ENCODE peak calls at places on chromosome 22, in six cellular contexts. One of them, this sample, is unnamed.

GRCh38 chr22:20456064-20456721 is 18.6 kb upstream of the SCARF2 start:
- DNase-seq in neuronal stem cell: peak; percentile 71
- DNase-seq in H9: peak; percentile 89
- DNase-seq in H1: peak; percentile 86
- DNase-seq in trophoblast cell: peak; percentile 85
- DNase-seq in IMR-90: peak; percentile 86
- DNase-seq in this sample: peak; percentile 85

GRCh38 chr22:44396021-44396726 is 83.4 kb upstream of the SHISAL1 start:
- DNase-seq in neuronal stem cell: no peak
- DNase-seq in H9: peak; percentile 12
- DNase-seq in H1: peak; percentile 26
- DNase-seq in trophoblast cell: no peak
- DNase-seq in IMR-90: no peak
- DNase-seq in this sample: no peak

GRCh38 chr22:48459859-48460823 is 1367.5 kb downstream of the BRD1 start:
- DNase-seq in neuronal stem cell: no peak
- DNase-seq in H9: no peak
- DNase-seq in H1: no peak
- DNase-seq in trophoblast cell: no peak
- DNase-seq in IMR-90: no peak
- DNase-seq in this sample: no peak

GRCh38 chr22:17753401-17753989 is 20.8 kb downstream of the BID start:
- DNase-seq in neuronal stem cell: no peak
- DNase-seq in H9: no peak
- DNase-seq in H1: no peak
- DNase-seq in trophoblast cell: no peak
- DNase-seq in IMR-90: peak; percentile 55
- DNase-seq in this sample: peak; percentile 23

GRCh38 chr22:43007519-43008102 is 7.3 kb downstream of the PACSIN2 start:
- DNase-seq in neuronal stem cell: no peak
- DNase-seq in H9: no peak
- DNase-seq in H1: no peak
- DNase-seq in trophoblast cell: peak; percentile 43
- DNase-seq in IMR-90: peak; percentile 75
- DNase-seq in this sample: peak; percentile 67

GRCh38 chr22:47591016-47591415 is 828.6 kb downstream of the TBC1D22A start:
- DNase-seq in neuronal stem cell: no peak
- DNase-seq in H9: no peak
- DNase-seq in H1: no peak
- DNase-seq in trophoblast cell: no peak
- DNase-seq in IMR-90: no peak
- DNase-seq in this sample: no peak

GRCh38 chr22:45632791-45633515 is 38.7 kb upstream of the ATXN10 start:
- DNase-seq in neuronal stem cell: no peak
- DNase-seq in H9: no peak
- DNase-seq in H1: no peak
- DNase-seq in trophoblast cell: no peak
- DNase-seq in IMR-90: no peak
- DNase-seq in this sample: no peak

GRCh38 chr22:20509344-20510047 is 2.1 kb downstream of the MED15 start:
- DNase-seq in neuronal stem cell: no peak
- DNase-seq in H9: no peak
- DNase-seq in H1: no peak
- DNase-seq in trophoblast cell: peak; percentile 98
- DNase-seq in IMR-90: peak; percentile 94
- DNase-seq in this sample: peak; percentile 98

GRCh38 chr22:17968126-17968525 is 56.2 kb downstream of the MICAL3 start:
- DNase-seq in neuronal stem cell: no peak
- DNase-seq in H9: no peak
- DNase-seq in H1: no peak
- DNase-seq in trophoblast cell: no peak
- DNase-seq in IMR-90: no peak
- DNase-seq in this sample: no peak

GRCh38 chr22:41822289-41823057 is 10.4 kb upstream of the SREBF2 start:
- DNase-seq in neuronal stem cell: no peak
- DNase-seq in H9: no peak
- DNase-seq in H1: no peak
- DNase-seq in trophoblast cell: peak; percentile 64
- DNase-seq in IMR-90: peak; percentile 82
- DNase-seq in this sample: peak; percentile 83

GRCh38 chr22:44541671-44542319 is 43.8 kb upstream of the RTL6 start:
- DNase-seq in neuronal stem cell: no peak
- DNase-seq in H9: no peak
- DNase-seq in H1: no peak
- DNase-seq in trophoblast cell: no peak
- DNase-seq in IMR-90: no peak
- DNase-seq in this sample: no peak

GRCh38 chr22:46942816-46943783 is 180.7 kb downstream of the TBC1D22A start:
- DNase-seq in neuronal stem cell: no peak
- DNase-seq in H9: no peak
- DNase-seq in H1: peak; percentile 27
- DNase-seq in trophoblast cell: no peak
- DNase-seq in IMR-90: no peak
- DNase-seq in this sample: no peak

GRCh38 chr22:42912049-42912448 is 55.0 kb upstream of the ARFGAP3 start:
- DNase-seq in neuronal stem cell: no peak
- DNase-seq in H9: no peak
- DNase-seq in H1: no peak
- DNase-seq in trophoblast cell: no peak
- DNase-seq in IMR-90: no peak
- DNase-seq in this sample: no peak

GRCh38 chr22:30565341-30565740 is 9.1 kb downstream of the GAL3ST1 start:
- DNase-seq in neuronal stem cell: no peak
- DNase-seq in H9: no peak
- DNase-seq in H1: no peak
- DNase-seq in trophoblast cell: no peak
- DNase-seq in IMR-90: peak; percentile 16
- DNase-seq in this sample: no peak

DNA sequence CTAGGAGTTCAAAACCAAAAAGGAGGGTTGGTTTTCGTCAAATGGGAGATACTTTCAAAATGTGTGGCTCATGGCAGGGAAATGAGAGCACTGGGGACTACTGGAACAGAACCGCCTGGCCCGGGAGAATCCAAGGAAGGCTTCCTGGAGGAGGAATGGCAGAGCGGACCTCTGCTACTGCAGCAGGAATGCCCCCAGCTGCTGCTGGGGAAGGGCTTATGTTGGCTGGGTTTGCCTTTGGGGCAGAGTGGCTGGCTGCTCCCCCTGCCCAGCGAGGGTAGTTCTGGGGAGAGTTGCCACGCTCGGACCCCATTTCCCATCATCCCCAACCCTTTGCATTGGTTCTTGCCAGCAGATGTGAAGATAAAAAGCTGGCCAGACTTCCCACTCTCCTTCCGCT is 10.6 kb upstream of the APOBEC3A start:
- DNase-seq in neuronal stem cell: no peak
- DNase-seq in H9: peak; percentile 30
- DNase-seq in H1: no peak
- DNase-seq in trophoblast cell: no peak
- DNase-seq in IMR-90: no peak
- DNase-seq in this sample: no peak
- H2AFZ ChIP-seq in neuronal stem cell: no peak overlapping the region
- H2AFZ ChIP-seq in H9: no peak overlapping the region
- H2AFZ ChIP-seq in H1: peak overlapping the region; percentile 31
- H2AFZ ChIP-seq in trophoblast cell: no peak overlapping the region
- H2AFZ ChIP-seq in IMR-90: no peak overlapping the region
- H2AFZ ChIP-seq in this sample: no peak overlapping the region

GRCh38 chr22:49829044-49829719 is 1.5 kb upstream of the BRD1 start:
- DNase-seq in neuronal stem cell: no peak
- DNase-seq in H9: no peak
- DNase-seq in H1: no peak
- DNase-seq in trophoblast cell: no peak
- DNase-seq in IMR-90: no peak
- DNase-seq in this sample: no peak

GRCh38 chr22:49828599-49828965 is 909 bp upstream of the BRD1 start:
- DNase-seq in neuronal stem cell: no peak
- DNase-seq in H9: no peak
- DNase-seq in H1: no peak
- DNase-seq in trophoblast cell: no peak
- DNase-seq in IMR-90: no peak
- DNase-seq in this sample: no peak

GRCh38 chr22:49826603-49827306 is 918 bp downstream of the BRD1 start:
- DNase-seq in neuronal stem cell: no peak
- DNase-seq in H9: no peak
- DNase-seq in H1: peak; percentile 60
- DNase-seq in trophoblast cell: peak; percentile 52
- DNase-seq in IMR-90: peak; percentile 32
- DNase-seq in this sample: peak; percentile 47

GRCh38 chr22:49827307-49827852 is 293 bp downstream of the BRD1 start:
- DNase-seq in neuronal stem cell: no peak
- DNase-seq in H9: no peak
- DNase-seq in H1: no peak
- DNase-seq in trophoblast cell: no peak
- DNase-seq in IMR-90: no peak
- DNase-seq in this sample: peak; percentile 29

DNA sequence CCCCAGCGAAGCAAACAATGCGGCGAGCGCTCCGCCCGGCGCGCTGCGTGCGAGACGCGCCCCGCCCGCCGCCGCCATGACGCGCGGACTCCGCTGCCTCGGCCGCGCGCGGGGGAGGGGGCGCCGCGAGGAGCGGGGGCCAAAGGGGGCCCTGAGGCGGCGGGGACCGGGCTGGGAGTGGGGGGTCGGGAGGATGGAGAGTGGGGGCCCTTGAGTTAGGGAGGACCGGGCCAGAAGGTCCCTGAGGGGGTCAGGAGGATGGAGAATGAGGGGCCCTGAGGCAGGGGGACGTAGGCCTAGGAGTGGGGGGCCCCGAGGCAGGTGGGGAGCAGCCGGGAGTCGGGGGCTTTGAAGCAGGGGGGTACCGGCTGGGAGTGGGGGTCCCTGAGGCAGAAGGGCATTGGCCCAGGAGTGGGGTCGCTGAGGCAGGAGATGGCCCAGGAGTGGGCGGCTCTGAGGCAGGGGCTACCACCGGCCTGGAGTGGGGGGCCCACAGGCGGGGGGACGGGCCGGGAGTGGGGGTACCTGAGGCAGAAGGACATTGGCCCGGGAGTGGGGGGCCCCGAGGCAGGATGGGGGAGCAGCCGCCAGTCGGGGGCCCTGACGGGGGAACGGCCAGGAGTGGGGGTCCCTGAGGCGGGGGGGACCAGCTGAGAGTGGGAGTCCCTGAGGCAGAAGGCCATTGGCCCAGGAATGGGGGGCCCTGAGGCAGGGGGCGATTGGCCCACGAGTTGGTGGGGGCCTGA is at the start of gene BRD1:
- DNase-seq in neuronal stem cell: peak; percentile 37
- DNase-seq in H9: peak; percentile 28
- DNase-seq in H1: no peak
- DNase-seq in trophoblast cell: peak; percentile 72
- DNase-seq in IMR-90: peak; percentile 61
- DNase-seq in this sample: peak; percentile 68
- H3K18ac ChIP-seq in neuronal stem cell: peak within 1 kb of the TSS; percentile 92
- H3K18ac ChIP-seq in H9: peak within 1 kb of the TSS; percentile 73
- H3K18ac ChIP-seq in H1: no peak within 1 kb of the TSS
- H3K18ac ChIP-seq in trophoblast cell: peak within 1 kb of the TSS; percentile 72
- H3K18ac ChIP-seq in IMR-90: peak within 1 kb of the TSS; percentile 74
- H3K18ac ChIP-seq in this sample: peak within 1 kb of the TSS; percentile 84

GRCh38 chr22:32337015-32337414 is 20.7 kb upstream of the RFPL3 start:
- DNase-seq in neuronal stem cell: no peak
- DNase-seq in H9: no peak
- DNase-seq in H1: peak; percentile 35
- DNase-seq in trophoblast cell: no peak
- DNase-seq in IMR-90: no peak
- DNase-seq in this sample: no peak

GRCh38 chr22:32338757-32339156 is 18.9 kb upstream of the RFPL3 start:
- DNase-seq in neuronal stem cell: no peak
- DNase-seq in H9: no peak
- DNase-seq in H1: no peak
- DNase-seq in trophoblast cell: no peak
- DNase-seq in IMR-90: no peak
- DNase-seq in this sample: no peak

GRCh38 chr22:32340437-32340836 is 17.2 kb upstream of the RFPL3 start:
- DNase-seq in neuronal stem cell: no peak
- DNase-seq in H9: no peak
- DNase-seq in H1: peak; percentile 47
- DNase-seq in trophoblast cell: no peak
- DNase-seq in IMR-90: no peak
- DNase-seq in this sample: no peak

GRCh38 chr22:32341122-32341740 is 16.4 kb upstream of the RFPL3 start:
- DNase-seq in neuronal stem cell: peak; percentile 63
- DNase-seq in H9: no peak
- DNase-seq in H1: peak; percentile 43
- DNase-seq in trophoblast cell: no peak
- DNase-seq in IMR-90: no peak
- DNase-seq in this sample: no peak

DNA sequence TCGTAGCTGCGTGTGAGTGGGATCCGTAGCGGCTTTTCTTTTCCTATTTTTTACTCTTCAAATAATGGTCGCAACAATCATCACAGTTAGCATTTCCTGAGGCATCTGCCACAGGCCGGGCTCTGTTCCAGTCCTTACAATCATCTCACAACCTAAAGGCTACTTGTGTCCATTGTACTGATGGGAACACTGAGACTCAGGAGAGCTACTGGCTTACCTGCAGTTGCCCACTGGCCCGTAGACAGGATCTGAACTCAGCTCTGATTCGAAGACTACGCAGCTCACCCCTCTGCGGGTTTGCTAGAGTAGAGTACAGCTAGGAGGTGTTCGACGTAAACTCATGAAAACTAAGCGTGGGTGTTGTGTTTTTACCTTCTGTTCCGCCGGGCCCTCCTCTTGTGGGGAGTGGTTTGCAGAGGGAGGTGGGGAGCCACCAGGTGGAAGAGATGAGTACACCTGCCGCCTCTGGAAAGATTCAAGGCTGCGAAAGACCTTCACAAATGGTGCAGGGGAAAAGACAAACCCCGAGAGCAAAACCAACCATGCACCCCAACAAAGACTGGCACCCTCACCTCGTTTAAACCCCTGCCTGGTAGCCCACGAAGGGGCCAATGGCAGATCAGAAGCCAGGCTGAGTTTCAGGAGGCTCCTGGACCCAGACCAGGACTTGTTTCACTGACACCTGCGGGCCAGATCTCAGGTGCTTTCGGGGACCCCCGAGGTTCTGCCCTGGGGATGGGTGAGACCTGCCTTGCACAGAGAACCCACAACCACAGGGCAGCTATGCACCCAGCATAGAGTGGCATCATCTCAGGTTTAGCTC is 18.3 kb upstream of the RFPL3 start:
- DNase-seq in neuronal stem cell: no peak
- DNase-seq in H9: no peak
- DNase-seq in H1: peak; percentile 48
- DNase-seq in trophoblast cell: no peak
- DNase-seq in IMR-90: no peak
- DNase-seq in this sample: no peak
- H2AFZ ChIP-seq in neuronal stem cell: no peak overlapping the region
- H2AFZ ChIP-seq in H9: no peak overlapping the region
- H2AFZ ChIP-seq in H1: no peak overlapping the region
- H2AFZ ChIP-seq in trophoblast cell: no peak overlapping the region
- H2AFZ ChIP-seq in IMR-90: no peak overlapping the region
- H2AFZ ChIP-seq in this sample: no peak overlapping the region

DNA sequence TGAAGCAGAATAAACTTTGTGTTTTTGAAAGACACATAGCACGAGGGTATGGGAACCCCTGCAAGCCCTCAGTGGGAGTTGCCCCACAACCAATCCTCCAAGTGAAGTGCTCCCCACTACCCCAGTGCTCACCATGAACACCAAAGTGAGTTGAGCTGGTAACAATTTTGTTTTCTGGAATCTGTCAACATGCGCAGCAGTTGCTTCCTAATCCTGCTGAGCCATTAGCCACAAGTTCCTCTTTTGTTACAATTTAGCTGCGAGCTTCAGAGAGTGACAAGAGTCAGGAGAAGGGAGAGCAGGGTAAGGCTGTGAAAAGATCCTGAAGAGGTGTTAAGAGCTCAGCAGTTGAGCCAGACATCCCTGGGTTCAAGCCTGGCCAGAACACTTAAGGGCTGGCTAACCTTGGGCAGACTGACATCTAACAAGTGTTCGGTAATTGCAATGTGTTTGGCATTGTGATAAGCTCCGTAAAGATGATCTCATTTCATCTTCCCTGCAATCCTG is 24.2 kb upstream of the ASPHD2 start:
- DNase-seq in neuronal stem cell: no peak
- DNase-seq in H9: no peak
- DNase-seq in H1: no peak
- DNase-seq in trophoblast cell: peak; percentile 20
- DNase-seq in IMR-90: no peak
- DNase-seq in this sample: no peak
- H3K18ac ChIP-seq in neuronal stem cell: no peak overlapping the region
- H3K18ac ChIP-seq in H9: no peak overlapping the region
- H3K18ac ChIP-seq in H1: no peak overlapping the region
- H3K18ac ChIP-seq in trophoblast cell: no peak overlapping the region
- H3K18ac ChIP-seq in IMR-90: no peak overlapping the region
- H3K18ac ChIP-seq in this sample: no peak overlapping the region

This sample was measured in mesenchymal stem cell.